ENCODE peak calls at places on chromosomes 4 and X, in seven cellular contexts. V, D, K, I, F, N and J are unnamed samples.
A peak's percentile ranks its signal among the peaks of the same experiment; 100 is the strongest.

GRCh38 chr4:107094976-107095375 is 58.9 kb upstream of the DKK2 start:
- DNase-seq in K (no peak), V (no peak), D (no peak), F (no peak), N (peak; percentile 36), I (no peak), J (no peak)

GRCh38 chr4:10605746-10606482 is 78.7 kb downstream of the CLNK start:
- DNase-seq in D (no peak), V (no peak), I (peak; percentile 67), N (peak; percentile 81), K (no peak), F (no peak), J (no peak)

GRCh38 chr4:61561028-61561427 is 360.9 kb downstream of the ADGRL3 start:
- DNase-seq in F (no peak), I (no peak), N (no peak), D (no peak), K (no peak), V (no peak), J (no peak)

GRCh38 chrX:97021680-97022079 is 138.0 kb downstream of the RPA4 start:
- DNase-seq in D (no peak), V (no peak), F (no peak), I (no peak), K (no peak), N (peak; percentile 63), J (no peak)

GRCh38 chr4:77043507-77044131 is 32.2 kb downstream of the CCNI start:
- DNase-seq in F (no peak), K (no peak), N (peak; percentile 60), V (no peak), I (no peak), D (no peak), J (no peak)

GRCh38 chr4:55592014-55592413 is at the start of gene PDCL2:
- DNase-seq in N (no peak), I (no peak), F (no peak), D (no peak), V (no peak), K (no peak), J (no peak)

GRCh38 chr4:26860922-26861433 is 337 bp downstream of the STIM2 start:
- DNase-seq in N (peak; percentile 66), F (no peak), K (peak; percentile 45), I (peak; percentile 40), V (peak; percentile 85), D (peak; percentile 34), J (peak; percentile 68)

GRCh38 chrX:122940199-122940598 is 243.9 kb upstream of the GRIA3 start:
- DNase-seq in F (no peak), K (no peak), N (no peak), D (no peak), I (no peak), V (no peak), J (no peak)

GRCh38 chr4:73669410-73670183 is 49.4 kb upstream of the RASSF6 start:
- DNase-seq in K (no peak), F (no peak), D (no peak), I (no peak), V (no peak), N (no peak), J (no peak)

GRCh38 chrX:63128509-63128908 is 222.6 kb downstream of the SPIN4 start:
- DNase-seq in I (no peak), F (no peak), N (peak; percentile 52), D (no peak), K (peak; percentile 3), V (no peak), J (peak; percentile 16)

GRCh38 chrX:69320116-69320515 is 154.9 kb upstream of the PJA1 start:
- DNase-seq in K (no peak), F (no peak), D (no peak), N (no peak), I (no peak), V (no peak), J (no peak)

GRCh38 chrX:75673468-75673867 is 111.6 kb downstream of the MAGEE2 start:
- DNase-seq in N (no peak), K (no peak), I (no peak), D (no peak), F (no peak), V (no peak), J (no peak)

GRCh38 chr4:10619220-10619619 is 65.3 kb downstream of the CLNK start:
- DNase-seq in I (peak; percentile 43), D (no peak), K (no peak), F (peak; percentile 61), N (peak; percentile 64), V (no peak), J (no peak)

GRCh38 chr4:179804440-179804839 is 2362.2 kb upstream of the AGA start:
- DNase-seq in I (no peak), F (no peak), D (no peak), V (no peak), K (no peak), N (peak; percentile 30), J (no peak)

GRCh38 chr4:38670939-38671593 is 7.1 kb downstream of the KLF3 start:
- DNase-seq in I (no peak), V (no peak), K (no peak), F (no peak), N (no peak), D (no peak), J (no peak)

GRCh38 chr4:2936773-2937145 is 26.4 kb downstream of the NOP14 start:
- DNase-seq in I (no peak), K (peak; percentile 69), F (no peak), D (no peak), V (peak; percentile 37), N (peak; percentile 85), J (peak; percentile 91)